ENCODE peak calls at places on chromosomes 1 and 21, in six cellular contexts. X is psoas muscle, Q is astrocyte of the spinal cord, H is fibroblast of pulmonary artery, O is GM06990, E is GM23338. I is an unnamed sample.

GRCh38 chr1:91278754-91279153 is 125.9 kb downstream of the HFM1 start:
- DNase-seq in X (no peak), Q (peak; percentile 21), H (peak; percentile 53), O (no peak), E (peak; percentile 67), I (no peak)

GRCh38 chr1:202576816-202577215 is 133.4 kb downstream of the SYT2 start:
- DNase-seq in X (no peak), Q (peak; percentile 71), H (peak; percentile 91), O (no peak), E (no peak), I (no peak)

GRCh38 chr1:66752000-66752592 is at the start of gene DYNLT5:
- DNase-seq in X (peak; percentile 72), Q (peak; percentile 52), H (peak; percentile 68), O (no peak), E (peak; percentile 80), I (no peak)

GRCh38 chr1:2393471-2393877 is 1.8 kb downstream of the RER1 start:
- DNase-seq in X (no peak), Q (no peak), H (no peak), O (no peak), E (no peak), I (no peak)

GRCh38 chr1:20485527-20486456 is at the start of gene CAMK2N1:
- DNase-seq in X (peak; percentile 83), Q (peak; percentile 57), H (peak; percentile 68), O (no peak), E (peak; percentile 78), I (no peak)

GRCh38 chr1:185768371-185768770 is 34.2 kb downstream of the HMCN1 start:
- DNase-seq in X (no peak), Q (no peak), H (no peak), O (no peak), E (no peak), I (no peak)

GRCh38 chr1:235917267-235917811 is 50.6 kb upstream of the LYST start:
- DNase-seq in X (peak; percentile 73), Q (peak; percentile 98), H (peak; percentile 99), O (no peak), E (no peak), I (peak; percentile 100)

GRCh38 chr1:154443274-154444013 is 38.3 kb downstream of the IL6R start:
- DNase-seq in X (peak; percentile 76), Q (no peak), H (no peak), O (no peak), E (no peak), I (no peak)

GRCh38 chr1:25451903-25452302 is 21.2 kb downstream of the MACO1 start:
- DNase-seq in X (no peak), Q (no peak), H (no peak), O (no peak), E (no peak), I (no peak)

GRCh38 chr1:169427081-169427611 is at the start of gene CCDC181:
- DNase-seq in X (peak; percentile 62), Q (peak; percentile 78), H (peak; percentile 64), O (peak; percentile 8), E (peak; percentile 97), I (peak; percentile 10)

GRCh38 chr1:247212914-247213617 is 41.2 kb upstream of the ZNF124 start:
- DNase-seq in X (no peak), Q (no peak), H (no peak), O (no peak), E (no peak), I (no peak)

GRCh38 chr1:100979652-100980051 is 45.9 kb downstream of the DPH5 start:
- DNase-seq in X (no peak), Q (no peak), H (no peak), O (no peak), E (no peak), I (no peak)

GRCh38 chr1:111140680-111140967 is 601 bp downstream of the CEPT1 start:
- DNase-seq in X (no peak), Q (no peak), H (peak; percentile 50), O (no peak), E (peak; percentile 75), I (no peak)

GRCh38 chr1:111141803-111142202 is 1.8 kb downstream of the CEPT1 start:
- DNase-seq in X (no peak), Q (no peak), H (no peak), O (no peak), E (no peak), I (no peak)

GRCh38 chr1:111139234-111139955 is 498 bp downstream of the DRAM2 start:
- DNase-seq in X (no peak), Q (peak; percentile 67), H (peak; percentile 66), O (no peak), E (peak; percentile 84), I (peak; percentile 43)

GRCh38 chr1:111141245-111141644 is 1.2 kb downstream of the CEPT1 start:
- DNase-seq in X (no peak), Q (no peak), H (no peak), O (no peak), E (no peak), I (no peak)

GRCh38 chr1:111139956-111140679 is at the start of the genes CEPT1 and DRAM2:
- DNase-seq in X (peak; percentile 96), Q (peak; percentile 96), H (peak; percentile 97), O (peak; percentile 96), E (peak; percentile 99), I (peak; percentile 68)
- TF ChIP-seq CTCF in X (peak; percentile 3), Q (no peak), H (no peak), O (no peak), E (peak; percentile 1), I (no peak)

GRCh38 chr21:21858502-21859334 is 860.5 kb downstream of the NCAM2 start:
- DNase-seq in X (no peak), Q (no peak), H (no peak), O (no peak), E (no peak), I (no peak)
- TF ChIP-seq CTCF in X (no peak), Q (no peak), H (no peak), O (no peak), E (no peak), I (no peak)

GRCh38 chr1:51063121-51063520 is 38.9 kb upstream of the C1orf185 start:
- DNase-seq in X (no peak), Q (peak; percentile 94), H (peak; percentile 92), O (no peak), E (no peak), I (peak; percentile 92)

GRCh38 chr1:51061231-51061943 is 40.6 kb upstream of the C1orf185 start:
- DNase-seq in X (no peak), Q (peak; percentile 14), H (no peak), O (no peak), E (no peak), I (no peak)

GRCh38 chr1:51058863-51059262 is 43.2 kb upstream of the C1orf185 start:
- DNase-seq in X (no peak), Q (no peak), H (peak; percentile 39), O (peak; percentile 13), E (peak; percentile 27), I (no peak)
- TF ChIP-seq CTCF in X (no peak), Q (peak; percentile 51), H (peak; percentile 38), O (peak; percentile 85), E (peak; percentile 75), I (peak; percentile 55)

GRCh38 chr1:9181990-9182783 is 52.4 kb upstream of the H6PD start:
- DNase-seq in X (no peak), Q (peak; percentile 42), H (peak; percentile 56), O (peak; percentile 73), E (peak; percentile 56), I (no peak)

GRCh38 chr1:9184749-9185148 is 49.8 kb upstream of the H6PD start:
- DNase-seq in X (no peak), Q (no peak), H (no peak), O (no peak), E (no peak), I (no peak)

GRCh38 chr1:9182784-9183257 is 51.8 kb upstream of the H6PD start:
- DNase-seq in X (no peak), Q (no peak), H (no peak), O (peak; percentile 55), E (peak; percentile 43), I (no peak)

GRCh38 chr1:9183441-9183840 is 51.1 kb upstream of the H6PD start:
- DNase-seq in X (no peak), Q (no peak), H (no peak), O (no peak), E (peak; percentile 52), I (no peak)

DNA sequence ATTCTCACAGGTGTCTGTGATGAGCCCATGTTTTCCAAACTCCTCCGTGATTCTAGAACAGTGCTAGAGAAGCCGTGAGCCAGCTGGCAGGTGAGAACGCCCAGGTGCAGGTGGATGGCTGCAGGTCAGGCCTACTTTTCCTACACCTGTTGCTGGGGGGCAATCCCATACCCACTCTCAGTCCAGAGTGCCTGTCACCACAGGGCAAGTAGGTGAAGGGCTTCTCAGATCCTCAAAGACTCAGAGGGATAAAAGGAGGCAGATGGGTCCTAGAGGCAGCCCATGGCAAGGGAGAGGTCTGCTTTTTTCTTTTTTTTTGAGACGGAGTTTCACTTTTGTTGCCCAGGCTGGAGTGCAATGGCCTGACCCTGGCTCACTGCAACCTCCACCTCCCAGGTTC is 50.7 kb upstream of the H6PD start:
- DNase-seq in X (no peak), Q (no peak), H (no peak), O (no peak), E (no peak), I (no peak)
- TF ChIP-seq CTCF in X (no peak), Q (no peak), H (no peak), O (no peak), E (no peak), I (no peak)

DNA sequence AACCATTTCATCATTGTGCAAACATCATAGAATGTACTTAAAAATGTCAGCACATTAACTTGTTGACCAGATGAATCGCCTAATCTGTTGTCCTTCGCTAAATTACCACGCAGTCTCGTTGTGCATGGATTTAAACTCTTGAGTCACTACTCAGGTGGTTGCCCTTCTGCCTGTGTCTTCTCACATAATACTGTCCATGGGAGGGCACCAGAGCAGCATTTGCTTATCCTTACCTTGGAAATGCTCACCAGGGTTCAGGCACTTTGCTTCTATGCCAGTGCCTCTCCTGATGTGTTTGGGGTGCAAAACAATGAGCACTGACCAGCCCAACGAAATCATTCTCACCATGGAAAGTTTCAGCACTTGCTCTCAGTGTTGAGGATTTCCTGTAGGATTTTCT is 559.9 kb downstream of the RWDD3 start:
- DNase-seq in X (no peak), Q (no peak), H (no peak), O (no peak), E (peak; percentile 78), I (no peak)
- TF ChIP-seq CTCF in X (no peak), Q (peak; percentile 3), H (no peak), O (no peak), E (peak; percentile 75), I (peak; percentile 14)

DNA sequence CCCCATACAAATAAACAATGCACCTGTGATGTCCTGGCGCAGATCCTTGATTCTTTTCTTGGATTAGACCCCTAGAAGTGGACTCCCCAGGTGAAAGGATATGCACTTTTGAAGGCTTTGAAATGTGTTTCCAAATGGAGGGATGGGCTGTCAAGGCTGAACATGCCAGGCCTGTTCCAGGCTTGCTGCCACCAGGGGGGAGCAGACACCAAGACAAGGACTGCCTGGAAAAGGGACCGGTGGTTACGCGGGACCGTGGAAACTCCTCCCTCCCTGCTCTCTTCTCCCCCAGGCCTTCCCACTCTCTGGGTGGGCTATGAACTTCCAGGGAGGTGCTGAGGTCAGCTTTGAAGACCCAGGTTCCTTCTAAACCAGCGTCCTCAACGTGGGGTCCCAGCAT is 12.7 kb downstream of the C1QB start:
- DNase-seq in X (no peak), Q (peak; percentile 20), H (peak; percentile 56), O (no peak), E (peak; percentile 80), I (no peak)
- TF ChIP-seq CTCF in X (peak; percentile 5), Q (peak; percentile 66), H (peak; percentile 66), O (peak; percentile 27), E (peak; percentile 91), I (peak; percentile 73)

GRCh38 chr1:112359961-112360767 is 35.9 kb upstream of the CTTNBP2NL start:
- DNase-seq in X (peak; percentile 83), Q (peak; percentile 50), H (peak; percentile 95), O (no peak), E (peak; percentile 79), I (peak; percentile 37)
- TF ChIP-seq CTCF in X (no peak), Q (no peak), H (no peak), O (no peak), E (no peak), I (no peak)

I was measured in epithelial cell of proximal tubule.